ENCODE peak calls at places on chromosomes 6 and 20, in eight cellular contexts. B, V, Y, C, K, A, R and J are unnamed samples.

GRCh38 chr6:95948324-95948723 is 67.5 kb upstream of the FUT9 start:
- DNase-seq in B (no peak), A (no peak), K (no peak), V (no peak), C (no peak), R (no peak), Y (no peak), J (no peak)

GRCh38 chr20:21571841-21572690 is 58.2 kb upstream of the NKX2-2 start:
- DNase-seq in C (peak), A (peak), Y (peak), B (peak), K (no peak), V (peak), R (peak), J (peak)

GRCh38 chr6:40492126-40492525 is 95.0 kb downstream of the LRFN2 start:
- DNase-seq in A (no peak), K (no peak), R (no peak), B (no peak), C (no peak), V (peak), Y (no peak), J (no peak)

GRCh38 chr6:136641166-136641565 is 90.9 kb upstream of the MAP7 start:
- DNase-seq in R (no peak), V (no peak), K (no peak), B (peak), Y (peak), C (no peak), A (peak), J (no peak)

GRCh38 chr6:84601366-84601765 is 163.0 kb downstream of the TBX18 start:
- DNase-seq in C (no peak), V (no peak), B (no peak), K (no peak), Y (no peak), R (no peak), A (no peak), J (no peak)

GRCh38 chr20:12084482-12084881 is 166.8 kb downstream of the BTBD3 start:
- DNase-seq in R (no peak), C (no peak), Y (no peak), V (no peak), B (no peak), K (no peak), A (no peak), J (no peak)

GRCh38 chr6:90197854-90198496 is 98.7 kb downstream of the BACH2 start:
- DNase-seq in C (peak), Y (peak), R (no peak), K (no peak), A (peak), B (peak), V (peak), J (peak)

GRCh38 chr20:15475483-15475882 is 1097.8 kb downstream of the KIF16B start:
- DNase-seq in C (no peak), K (no peak), R (peak), V (no peak), B (no peak), A (no peak), Y (no peak), J (peak)

GRCh38 chr6:144400321-144400720 is 115.2 kb downstream of the UTRN start:
- DNase-seq in R (no peak), Y (no peak), V (no peak), C (no peak), K (no peak), A (no peak), B (no peak), J (no peak)

DNA sequence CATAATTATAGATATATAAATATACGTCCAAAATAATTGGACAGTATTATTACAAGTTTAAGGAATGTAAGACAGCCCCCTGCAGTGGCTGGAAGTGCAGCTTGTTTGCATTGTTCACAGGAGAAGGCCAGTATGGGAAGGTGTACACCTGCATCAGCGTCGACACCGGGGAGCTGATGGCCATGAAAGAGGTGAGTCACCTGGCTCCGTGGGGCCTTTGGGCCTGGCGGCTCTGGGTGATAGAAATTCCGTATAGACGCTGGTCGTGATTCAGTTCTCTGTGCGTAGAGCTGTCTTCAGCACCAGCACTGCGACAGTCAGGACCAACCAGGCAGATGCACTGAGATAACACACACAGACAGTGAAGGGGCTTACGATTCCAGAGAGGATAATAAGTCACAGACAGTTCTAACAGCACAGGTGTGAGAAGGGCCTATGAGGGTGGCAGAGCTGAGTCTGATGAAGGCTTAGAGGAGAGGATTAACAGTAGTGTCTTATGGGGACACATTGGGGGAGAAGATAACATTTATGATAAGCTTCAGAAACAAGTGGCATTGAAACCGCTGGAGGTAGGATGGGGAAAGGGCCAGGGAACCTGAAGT is 116.3 kb downstream of the MAP3K4 start:
- DNase-seq in B (no peak), V (no peak), Y (no peak), C (no peak), R (no peak), K (no peak), A (no peak), J (no peak)
- H3K4me3 ChIP-seq in B (no peak), V (no peak), Y (no peak), C (no peak), R (no peak), K (no peak), A (no peak), J (no peak)

DNA sequence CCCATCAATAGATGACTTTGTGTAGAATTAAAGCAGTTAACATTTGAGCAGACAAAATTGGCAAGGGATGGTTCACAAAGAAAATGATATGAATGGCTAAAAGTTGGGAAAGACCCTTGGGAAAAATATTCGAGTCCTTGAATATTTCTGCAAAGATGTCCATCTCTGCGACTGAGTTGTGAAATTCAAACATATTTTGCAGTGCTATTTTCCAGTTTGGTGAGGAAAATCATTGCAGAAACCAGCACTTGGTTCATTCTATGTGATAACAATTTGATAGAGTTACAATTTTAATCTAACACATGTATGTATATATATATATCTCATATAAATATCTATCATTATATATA is 6.1 kb upstream of the PRELID3B start:
- DNase-seq in A (no peak), Y (no peak), B (no peak), K (no peak), V (no peak), R (no peak), C (no peak), J (no peak)
- H3K4me3 ChIP-seq in A (no peak), Y (no peak), B (no peak), K (peak), V (no peak), R (no peak), C (peak), J (no peak)

DNA sequence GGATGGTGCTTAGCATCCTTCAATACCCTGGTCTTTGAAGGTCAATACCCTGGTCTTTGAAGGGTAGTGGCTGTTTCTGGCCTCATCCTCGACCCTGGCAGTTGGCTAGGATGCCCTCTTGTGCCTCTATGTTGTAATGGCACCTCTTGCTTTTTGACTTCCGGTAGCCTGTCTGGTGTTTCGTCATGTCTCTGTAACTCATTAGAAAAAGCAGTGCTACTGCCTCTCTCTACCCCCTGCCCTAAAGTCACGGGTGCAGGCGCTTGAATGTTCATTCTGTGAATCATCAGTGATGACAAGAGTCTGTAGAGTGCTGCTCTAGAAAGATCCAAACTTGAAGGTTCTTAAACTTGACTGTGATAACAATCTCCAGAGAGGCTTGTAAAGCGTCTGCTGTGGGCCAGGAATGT is 28.3 kb downstream of the RSPO4 start:
- DNase-seq in K (peak), A (peak), V (peak), B (peak), R (no peak), Y (peak), C (peak), J (peak)
- H3K4me3 ChIP-seq in K (no peak), A (no peak), V (no peak), B (no peak), R (no peak), Y (no peak), C (no peak), J (no peak)

GRCh38 chr6:7154341-7155139 is 46.8 kb downstream of the RREB1 start:
- DNase-seq in C (no peak), A (no peak), R (no peak), V (no peak), Y (no peak), K (no peak), B (no peak), J (peak)
- H3K4me3 ChIP-seq in C (no peak), A (no peak), R (no peak), V (no peak), Y (no peak), K (no peak), B (no peak), J (peak)

GRCh38 chr20:33482581-33482980 is 7.3 kb upstream of the CBFA2T2 start:
- DNase-seq in Y (no peak), C (no peak), V (no peak), B (no peak), A (no peak), R (no peak), K (no peak), J (no peak)
- H3K4me3 ChIP-seq in Y (no peak), C (no peak), V (no peak), B (no peak), A (no peak), R (no peak), K (no peak), J (no peak)